ENCODE peak calls at places on chromosomes 13 and 19, in eight cellular contexts. N is activated CD8-positive, alpha-beta memory T cell treated with anti-CD3 and anti-CD28 coated beads for 48 hours; W is cardiac muscle cell; Z is mammary epithelial cell; E is KG1; C is fibroblast of lung; J is stromal cell of bone marrow; H is fibroblast of mammary gland. L is an unnamed sample.

GRCh38 chr19:49875801-49876421 is 1.2 kb downstream of the AKT1S1 start:
- DNase-seq in N (no peak), W (peak), Z (no peak), E (no peak), C (peak), J (no peak), H (no peak), L (no peak)

GRCh38 chr19:16676101-16676798 is 15.3 kb downstream of the TMEM38A start:
- DNase-seq in N (no peak), W (no peak), Z (no peak), E (no peak), C (no peak), J (no peak), H (no peak), L (no peak)

GRCh38 chr19:6108721-6109633 is 1.3 kb downstream of the RFX2 start:
- DNase-seq in N (no peak), W (peak), Z (peak), E (peak), C (peak), J (no peak), H (peak), L (no peak)

GRCh38 chr19:41699231-41699967 is 9.0 kb upstream of the CEACAM5 start:
- DNase-seq in N (no peak), W (no peak), Z (peak), E (no peak), C (no peak), J (no peak), H (no peak), L (no peak)

GRCh38 chr19:7471696-7472620 is 16.9 kb downstream of the PEX11G start:
- DNase-seq in N (no peak), W (no peak), Z (no peak), E (no peak), C (no peak), J (no peak), H (no peak), L (no peak)

GRCh38 chr19:2096543-2097329 is at the start of gene IZUMO4:
- DNase-seq in N (peak), W (peak), Z (peak), E (peak), C (peak), J (peak), H (peak), L (peak)

GRCh38 chr19:12527034-12527836 is 24.0 kb downstream of the ZNF564 start:
- DNase-seq in N (no peak), W (peak), Z (peak), E (no peak), C (peak), J (no peak), H (peak), L (no peak)

GRCh38 chr19:58020985-58021384 is 12.8 kb upstream of the ZSCAN1 start:
- DNase-seq in N (no peak), W (no peak), Z (no peak), E (no peak), C (no peak), J (no peak), H (no peak), L (no peak)

GRCh38 chr19:38975214-38975860 is at the start of gene FBXO17:
- DNase-seq in N (no peak), W (peak), Z (peak), E (no peak), C (peak), J (no peak), H (peak), L (peak)

GRCh38 chr13:31072041-31072440 is 89.7 kb downstream of the HSPH1 start:
- DNase-seq in N (no peak), W (peak), Z (no peak), E (no peak), C (peak), J (no peak), H (peak), L (no peak)

GRCh38 chr13:30665638-30666037 is 47.9 kb downstream of the USPL1 start:
- DNase-seq in N (no peak), W (no peak), Z (no peak), E (no peak), C (no peak), J (no peak), H (no peak), L (no peak)

GRCh38 chr19:13847033-13847899 is 29.7 kb upstream of the NANOS3 start:
- DNase-seq in N (peak), W (peak), Z (peak), E (peak), C (peak), J (peak), H (peak), L (no peak)

GRCh38 chr19:42111811-42112210 is 20.4 kb downstream of the POU2F2 start:
- DNase-seq in N (no peak), W (no peak), Z (peak), E (no peak), C (no peak), J (no peak), H (peak), L (no peak)

GRCh38 chr13:24671367-24672117 is 8.7 kb upstream of the ATP12A start:
- DNase-seq in N (no peak), W (peak), Z (peak), E (peak), C (peak), J (peak), H (peak), L (no peak)

GRCh38 chr19:37572203-37572602 is 22.4 kb downstream of the ZNF571 start:
- DNase-seq in N (no peak), W (peak), Z (peak), E (no peak), C (peak), J (peak), H (peak), L (no peak)

GRCh38 chr19:9792191-9793050 is 23.9 kb upstream of the ZNF846 start:
- DNase-seq in N (peak), W (peak), Z (peak), E (peak), C (peak), J (peak), H (peak), L (peak)

GRCh38 chr19:32336259-32337111 is 8.9 kb upstream of the ZNF507 start:
- DNase-seq in N (no peak), W (peak), Z (no peak), E (no peak), C (peak), J (no peak), H (peak), L (no peak)

GRCh38 chr19:1247747-1248453 is 483 bp upstream of the MIDN start:
- DNase-seq in N (no peak), W (peak), Z (no peak), E (no peak), C (peak), J (no peak), H (peak), L (no peak)

GRCh38 chr19:383922-384800 is 24.8 kb downstream of the C2CD4C start:
- DNase-seq in N (no peak), W (peak), Z (no peak), E (no peak), C (no peak), J (no peak), H (no peak), L (no peak)

GRCh38 chr19:19657397-19657783 is 6.1 kb downstream of the ATP13A1 start:
- DNase-seq in N (no peak), W (peak), Z (no peak), E (no peak), C (no peak), J (no peak), H (peak), L (no peak)

GRCh38 chr13:40596484-40596883 is 70.0 kb downstream of the FOXO1 start:
- DNase-seq in N (no peak), W (no peak), Z (no peak), E (no peak), C (no peak), J (no peak), H (no peak), L (no peak)

GRCh38 chr13:70604448-70604847 is 496.2 kb upstream of the KLHL1 start:
- DNase-seq in N (no peak), W (no peak), Z (no peak), E (no peak), C (no peak), J (no peak), H (no peak), L (no peak)

GRCh38 chr13:41074523-41074922 is 13.2 kb downstream of the WBP4 start:
- DNase-seq in N (no peak), W (no peak), Z (no peak), E (no peak), C (no peak), J (no peak), H (no peak), L (no peak)

GRCh38 chr13:100881291-100881864 is 206.8 kb upstream of the TMTC4 start:
- DNase-seq in N (no peak), W (no peak), Z (no peak), E (no peak), C (no peak), J (no peak), H (peak), L (no peak)

GRCh38 chr19:20247016-20247683 is 80.1 kb downstream of the ZNF486 start:
- DNase-seq in N (no peak), W (peak), Z (peak), E (peak), C (peak), J (no peak), H (peak), L (peak)

GRCh38 chr13:29935309-29935981 is 85.0 kb upstream of the UBL3 start:
- DNase-seq in N (peak), W (no peak), Z (no peak), E (peak), C (no peak), J (no peak), H (no peak), L (no peak)